ENCODE peak calls at places on chromosomes 2 and 18, in ten cellular contexts. One of them, this sample, is unnamed.
A peak's percentile ranks its signal among the peaks of the same experiment; 100 is the strongest.

GRCh38 chr18:13455960-13456471 is 237.5 kb downstream of the LDLRAD4 start:
- DNase-seq in right atrium auricular region: peak; percentile 63
- DNase-seq in fibroblast of lung: no peak
- DNase-seq in right lobe of liver: no peak
- DNase-seq in left lung: no peak
- DNase-seq in A673: no peak
- DNase-seq in spleen: no peak
- DNase-seq in body of pancreas: peak; percentile 16
- DNase-seq in breast epithelium: peak; percentile 30
- DNase-seq in tibial artery: no peak
- DNase-seq in this sample: no peak

GRCh38 chr2:213119061-213119809 is 32.2 kb downstream of the IKZF2 start:
- DNase-seq in right atrium auricular region: no peak
- DNase-seq in fibroblast of lung: peak; percentile 88
- DNase-seq in right lobe of liver: no peak
- DNase-seq in left lung: no peak
- DNase-seq in A673: no peak
- DNase-seq in spleen: no peak
- DNase-seq in body of pancreas: no peak
- DNase-seq in breast epithelium: no peak
- DNase-seq in tibial artery: no peak
- DNase-seq in this sample: no peak

GRCh38 chr2:72889991-72890390 is 2.8 kb downstream of the SPR start:
- DNase-seq in right atrium auricular region: no peak
- DNase-seq in fibroblast of lung: no peak
- DNase-seq in right lobe of liver: no peak
- DNase-seq in left lung: no peak
- DNase-seq in A673: no peak
- DNase-seq in spleen: no peak
- DNase-seq in body of pancreas: no peak
- DNase-seq in breast epithelium: no peak
- DNase-seq in tibial artery: no peak
- DNase-seq in this sample: no peak

GRCh38 chr18:12990128-12990485 is 1.1 kb upstream of the CEP192 start:
- DNase-seq in right atrium auricular region: no peak
- DNase-seq in fibroblast of lung: no peak
- DNase-seq in right lobe of liver: no peak
- DNase-seq in left lung: no peak
- DNase-seq in A673: no peak
- DNase-seq in spleen: no peak
- DNase-seq in body of pancreas: no peak
- DNase-seq in breast epithelium: no peak
- DNase-seq in tibial artery: no peak
- DNase-seq in this sample: no peak

GRCh38 chr2:48711343-48711742 is 44.2 kb downstream of the LHCGR start:
- DNase-seq in right atrium auricular region: no peak
- DNase-seq in fibroblast of lung: no peak
- DNase-seq in right lobe of liver: no peak
- DNase-seq in left lung: no peak
- DNase-seq in A673: no peak
- DNase-seq in spleen: no peak
- DNase-seq in body of pancreas: no peak
- DNase-seq in breast epithelium: no peak
- DNase-seq in tibial artery: no peak
- DNase-seq in this sample: no peak

GRCh38 chr2:132608222-132608795 is 61.7 kb downstream of the LYPD1 start:
- DNase-seq in right atrium auricular region: no peak
- DNase-seq in fibroblast of lung: no peak
- DNase-seq in right lobe of liver: no peak
- DNase-seq in left lung: no peak
- DNase-seq in A673: no peak
- DNase-seq in spleen: no peak
- DNase-seq in body of pancreas: peak; percentile 34
- DNase-seq in breast epithelium: no peak
- DNase-seq in tibial artery: no peak
- DNase-seq in this sample: no peak

GRCh38 chr18:41617592-41617991 is 337.4 kb upstream of the PIK3C3 start:
- DNase-seq in right atrium auricular region: no peak
- DNase-seq in fibroblast of lung: no peak
- DNase-seq in right lobe of liver: no peak
- DNase-seq in left lung: no peak
- DNase-seq in A673: no peak
- DNase-seq in spleen: no peak
- DNase-seq in body of pancreas: no peak
- DNase-seq in breast epithelium: no peak
- DNase-seq in tibial artery: no peak
- DNase-seq in this sample: no peak

GRCh38 chr2:39142012-39142346 is 21.1 kb upstream of the SOS1 start:
- DNase-seq in right atrium auricular region: no peak
- DNase-seq in fibroblast of lung: no peak
- DNase-seq in right lobe of liver: no peak
- DNase-seq in left lung: no peak
- DNase-seq in A673: no peak
- DNase-seq in spleen: no peak
- DNase-seq in body of pancreas: no peak
- DNase-seq in breast epithelium: no peak
- DNase-seq in tibial artery: no peak
- DNase-seq in this sample: no peak

GRCh38 chr2:10497797-10498251 is 49.7 kb upstream of the ODC1 start:
- DNase-seq in right atrium auricular region: peak; percentile 58
- DNase-seq in fibroblast of lung: peak; percentile 86
- DNase-seq in right lobe of liver: peak; percentile 31
- DNase-seq in left lung: no peak
- DNase-seq in A673: peak; percentile 86
- DNase-seq in spleen: peak; percentile 62
- DNase-seq in body of pancreas: peak; percentile 48
- DNase-seq in breast epithelium: peak; percentile 45
- DNase-seq in tibial artery: no peak
- DNase-seq in this sample: no peak

GRCh38 chr2:10584242-10584753 is 105.5 kb downstream of the NOL10 start:
- DNase-seq in right atrium auricular region: no peak
- DNase-seq in fibroblast of lung: peak; percentile 27
- DNase-seq in right lobe of liver: no peak
- DNase-seq in left lung: no peak
- DNase-seq in A673: no peak
- DNase-seq in spleen: no peak
- DNase-seq in body of pancreas: no peak
- DNase-seq in breast epithelium: no peak
- DNase-seq in tibial artery: no peak
- DNase-seq in this sample: no peak

GRCh38 chr2:190318514-190318913 is 1.1 kb downstream of the HIBCH start:
- DNase-seq in right atrium auricular region: no peak
- DNase-seq in fibroblast of lung: no peak
- DNase-seq in right lobe of liver: no peak
- DNase-seq in left lung: no peak
- DNase-seq in A673: no peak
- DNase-seq in spleen: no peak
- DNase-seq in body of pancreas: no peak
- DNase-seq in breast epithelium: no peak
- DNase-seq in tibial artery: no peak
- DNase-seq in this sample: no peak

GRCh38 chr2:190315273-190315672 is 4.4 kb downstream of the HIBCH start:
- DNase-seq in right atrium auricular region: no peak
- DNase-seq in fibroblast of lung: no peak
- DNase-seq in right lobe of liver: no peak
- DNase-seq in left lung: no peak
- DNase-seq in A673: no peak
- DNase-seq in spleen: no peak
- DNase-seq in body of pancreas: no peak
- DNase-seq in breast epithelium: no peak
- DNase-seq in tibial artery: no peak
- DNase-seq in this sample: no peak

GRCh38 chr2:190320696-190321095 is 1.1 kb upstream of the HIBCH start:
- DNase-seq in right atrium auricular region: no peak
- DNase-seq in fibroblast of lung: no peak
- DNase-seq in right lobe of liver: no peak
- DNase-seq in left lung: no peak
- DNase-seq in A673: no peak
- DNase-seq in spleen: no peak
- DNase-seq in body of pancreas: no peak
- DNase-seq in breast epithelium: no peak
- DNase-seq in tibial artery: no peak
- DNase-seq in this sample: no peak

GRCh38 chr2:190319557-190320498 is at the start of gene HIBCH:
- DNase-seq in right atrium auricular region: peak; percentile 98
- DNase-seq in fibroblast of lung: peak; percentile 99
- DNase-seq in right lobe of liver: peak; percentile 99
- DNase-seq in left lung: peak; percentile 99
- DNase-seq in A673: peak; percentile 100
- DNase-seq in spleen: peak; percentile 99
- DNase-seq in body of pancreas: peak; percentile 99
- DNase-seq in breast epithelium: peak; percentile 97
- DNase-seq in tibial artery: peak; percentile 99
- DNase-seq in this sample: peak; percentile 99

DNA sequence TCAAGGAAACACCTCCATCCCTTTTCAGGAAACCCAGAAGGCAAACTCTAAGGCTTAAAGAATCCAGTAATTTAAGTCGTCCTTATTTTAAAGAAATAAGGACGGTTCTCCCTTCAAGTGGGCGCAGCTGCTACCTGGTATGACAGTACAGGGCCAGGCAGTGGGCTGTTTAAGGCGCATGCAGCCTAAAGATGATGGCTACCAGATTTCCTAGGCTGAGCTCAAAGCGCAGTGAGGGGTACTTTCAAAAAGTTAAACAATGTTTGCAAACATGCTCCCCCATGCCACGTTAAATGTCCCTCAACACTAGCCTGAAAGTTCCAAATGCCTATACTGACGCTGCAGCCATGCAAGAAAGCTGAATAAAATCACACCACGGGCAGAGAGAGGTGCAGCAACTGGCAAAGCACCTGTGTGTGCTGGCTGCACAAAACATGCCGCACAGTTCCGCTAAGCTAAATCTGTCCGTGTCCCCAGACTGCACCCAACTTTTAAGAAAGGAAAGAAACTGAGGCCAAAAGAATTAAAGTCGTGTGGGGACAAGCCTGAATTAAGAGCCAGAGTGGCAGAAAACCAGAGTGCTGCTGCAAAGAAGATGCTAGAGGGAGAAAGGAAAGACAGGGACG is 582 bp downstream of the HIBCH start:
- DNase-seq in right atrium auricular region: no peak
- DNase-seq in fibroblast of lung: no peak
- DNase-seq in right lobe of liver: no peak
- DNase-seq in left lung: no peak
- DNase-seq in A673: peak; percentile 12
- DNase-seq in spleen: no peak
- DNase-seq in body of pancreas: peak; percentile 36
- DNase-seq in breast epithelium: no peak
- DNase-seq in tibial artery: no peak
- DNase-seq in this sample: no peak
- H3K4me1 ChIP-seq in right atrium auricular region: no peaks in the 10 kb centered on the region
- H3K4me1 ChIP-seq in fibroblast of lung: no peaks in the 10 kb centered on the region
- H3K4me1 ChIP-seq in right lobe of liver: peaks cover 12% of the 10 kb centered on the region
- H3K4me1 ChIP-seq in left lung: no peaks in the 10 kb centered on the region
- H3K4me1 ChIP-seq in A673: peaks cover 11% of the 10 kb centered on the region
- H3K4me1 ChIP-seq in spleen: peaks cover 51% of the 10 kb centered on the region
- H3K4me1 ChIP-seq in body of pancreas: peaks cover 47% of the 10 kb centered on the region
- H3K4me1 ChIP-seq in breast epithelium: no peaks in the 10 kb centered on the region
- H3K4me1 ChIP-seq in tibial artery: peaks cover 43% of the 10 kb centered on the region
- H3K4me1 ChIP-seq in this sample: peaks cover 5% of the 10 kb centered on the region

GRCh38 chr2:24926220-24926601 is 6.2 kb upstream of the ADCY3 start:
- DNase-seq in right atrium auricular region: no peak
- DNase-seq in fibroblast of lung: no peak
- DNase-seq in right lobe of liver: peak; percentile 51
- DNase-seq in left lung: no peak
- DNase-seq in A673: no peak
- DNase-seq in spleen: peak; percentile 69
- DNase-seq in body of pancreas: no peak
- DNase-seq in breast epithelium: no peak
- DNase-seq in tibial artery: no peak
- DNase-seq in this sample: no peak
- H3K4me3 ChIP-seq in right atrium auricular region: peak overlapping the region; percentile 31
- H3K4me3 ChIP-seq in fibroblast of lung: no peak overlapping the region
- H3K4me3 ChIP-seq in right lobe of liver: no peak overlapping the region
- H3K4me3 ChIP-seq in left lung: no peak overlapping the region
- H3K4me3 ChIP-seq in A673: no peak overlapping the region
- H3K4me3 ChIP-seq in spleen: peak overlapping the region; percentile 56
- H3K4me3 ChIP-seq in body of pancreas: no peak overlapping the region
- H3K4me3 ChIP-seq in breast epithelium: peak overlapping the region; percentile 33
- H3K4me3 ChIP-seq in tibial artery: peak overlapping the region; percentile 29
- H3K4me3 ChIP-seq in this sample: peak overlapping the region; percentile 42

DNA sequence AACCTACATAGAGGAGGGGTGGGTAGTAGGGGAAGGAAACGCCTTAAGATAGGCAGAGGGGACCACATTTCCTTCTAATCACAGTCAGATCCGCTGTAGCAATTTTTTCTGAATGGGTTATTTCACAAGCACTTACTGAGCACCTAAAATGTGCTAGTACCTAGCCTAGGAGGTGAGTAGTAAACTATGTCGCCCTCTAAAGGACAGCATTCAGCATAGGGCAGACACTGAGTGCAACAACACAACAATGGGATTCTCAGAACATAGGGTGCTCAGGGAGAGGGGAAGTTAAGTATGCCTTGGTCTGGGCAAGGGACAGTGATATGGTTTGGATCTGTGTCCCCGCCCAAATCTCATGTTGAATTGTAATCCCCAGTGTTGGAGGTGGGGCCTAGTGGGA is 166.1 kb upstream of the RAB6C start:
- DNase-seq in right atrium auricular region: no peak
- DNase-seq in fibroblast of lung: no peak
- DNase-seq in right lobe of liver: no peak
- DNase-seq in left lung: no peak
- DNase-seq in A673: peak; percentile 25
- DNase-seq in spleen: no peak
- DNase-seq in body of pancreas: no peak
- DNase-seq in breast epithelium: no peak
- DNase-seq in tibial artery: no peak
- DNase-seq in this sample: no peak
- TF ChIP-seq CTCF in right atrium auricular region: no peak
- TF ChIP-seq CTCF in fibroblast of lung: no peak
- TF ChIP-seq CTCF in right lobe of liver: no peak
- TF ChIP-seq CTCF in left lung: no peak
- TF ChIP-seq CTCF in A673: peak; percentile 59
- TF ChIP-seq CTCF in spleen: no peak
- TF ChIP-seq CTCF in body of pancreas: no peak
- TF ChIP-seq CTCF in breast epithelium: no peak
- TF ChIP-seq CTCF in tibial artery: no peak
- TF ChIP-seq CTCF in this sample: no peak

GRCh38 chr2:101613073-101613704 is 84.3 kb upstream of the MAP4K4 start:
- DNase-seq in right atrium auricular region: no peak
- DNase-seq in fibroblast of lung: no peak
- DNase-seq in right lobe of liver: no peak
- DNase-seq in left lung: no peak
- DNase-seq in A673: no peak
- DNase-seq in spleen: no peak
- DNase-seq in body of pancreas: no peak
- DNase-seq in breast epithelium: no peak
- DNase-seq in tibial artery: no peak
- DNase-seq in this sample: peak; percentile 25
- H3K4me1 ChIP-seq in right atrium auricular region: no peaks in the 10 kb centered on the region
- H3K4me1 ChIP-seq in fibroblast of lung: peaks cover 9% of the 10 kb centered on the region
- H3K4me1 ChIP-seq in right lobe of liver: no peaks in the 10 kb centered on the region
- H3K4me1 ChIP-seq in left lung: no peaks in the 10 kb centered on the region
- H3K4me1 ChIP-seq in A673: no peaks in the 10 kb centered on the region
- H3K4me1 ChIP-seq in spleen: peaks cover 1% of the 10 kb centered on the region
- H3K4me1 ChIP-seq in body of pancreas: peaks cover 5% of the 10 kb centered on the region
- H3K4me1 ChIP-seq in breast epithelium: no peaks in the 10 kb centered on the region
- H3K4me1 ChIP-seq in tibial artery: no peaks in the 10 kb centered on the region
- H3K4me1 ChIP-seq in this sample: no peaks in the 10 kb centered on the region

GRCh38 chr2:16726577-16726976 is 60.9 kb upstream of the CYRIA start:
- DNase-seq in right atrium auricular region: no peak
- DNase-seq in fibroblast of lung: no peak
- DNase-seq in right lobe of liver: no peak
- DNase-seq in left lung: no peak
- DNase-seq in A673: no peak
- DNase-seq in spleen: no peak
- DNase-seq in body of pancreas: no peak
- DNase-seq in breast epithelium: no peak
- DNase-seq in tibial artery: no peak
- DNase-seq in this sample: no peak
- H3K4me3 ChIP-seq in right atrium auricular region: no peak overlapping the region
- H3K4me3 ChIP-seq in fibroblast of lung: no peak overlapping the region
- H3K4me3 ChIP-seq in right lobe of liver: no peak overlapping the region
- H3K4me3 ChIP-seq in left lung: no peak overlapping the region
- H3K4me3 ChIP-seq in A673: no peak overlapping the region
- H3K4me3 ChIP-seq in spleen: no peak overlapping the region
- H3K4me3 ChIP-seq in body of pancreas: no peak overlapping the region
- H3K4me3 ChIP-seq in breast epithelium: no peak overlapping the region
- H3K4me3 ChIP-seq in tibial artery: no peak overlapping the region
- H3K4me3 ChIP-seq in this sample: no peak overlapping the region

This sample was measured in heart right ventricle.